ENCODE peak calls at places on chromosome 11, in seven cellular contexts. H is ovary, L is lung, R is neural progenitor cell, O is stomach, E is fibroblast of lung, D is pancreas. V is an unnamed sample. For H3K4me1, the result is how much of the 10 kb centered on the place peaks cover.

GRCh38 chr11:122241561-122241960 is 125.5 kb upstream of the BLID start:
- DNase-seq in H (no peak), E (no peak), O (no peak), D (no peak), L (no peak), R (no peak), V (no peak)

GRCh38 chr11:78460468-78460867 is 42.8 kb upstream of the GAB2 start:
- DNase-seq in H (no peak), R (no peak), O (no peak), E (peak), D (no peak), L (no peak), V (no peak)

GRCh38 chr11:121592708-121593107 is 139.9 kb upstream of the SORL1-AS1 start:
- DNase-seq in E (peak), O (no peak), R (no peak), H (no peak), L (no peak), D (no peak), V (no peak)

GRCh38 chr11:65126624-65127274 is 4.6 kb downstream of the MRPL49 start:
- DNase-seq in R (no peak), E (no peak), H (no peak), D (no peak), O (no peak), L (no peak), V (no peak)

GRCh38 chr11:31800398-31801265 is 10.5 kb downstream of the PAX6 start:
- DNase-seq in H (no peak), O (no peak), D (no peak), L (no peak), R (peak), E (no peak), V (no peak)

GRCh38 chr11:134611537-134611936 is 199.5 kb upstream of the B3GAT1 start:
- DNase-seq in D (no peak), E (no peak), O (no peak), L (no peak), H (no peak), R (no peak), V (no peak)

GRCh38 chr11:64356498-64357411 is 2.2 kb upstream of the RPS6KA4 start:
- DNase-seq in E (peak), L (no peak), H (no peak), D (peak), O (peak), R (peak), V (no peak)

GRCh38 chr11:94731921-94732601 is 36.1 kb upstream of the AMOTL1 start:
- DNase-seq in R (no peak), O (no peak), D (no peak), H (no peak), L (no peak), E (peak), V (no peak)

GRCh38 chr11:86743223-86744118 is 56.9 kb upstream of the PRSS23 start:
- DNase-seq in D (no peak), O (peak), E (peak), L (peak), R (no peak), H (no peak), V (no peak)

GRCh38 chr11:119727523-119728081 is 1.4 kb downstream of the NECTIN1 start:
- DNase-seq in D (peak), H (peak), L (no peak), O (peak), R (peak), E (no peak), V (peak)

GRCh38 chr11:90874971-90875370 is 652.1 kb upstream of the CHORDC1 start:
- DNase-seq in D (no peak), H (no peak), E (no peak), R (no peak), L (no peak), O (no peak), V (no peak)

GRCh38 chr11:65555693-65556231 is 2.4 kb downstream of the LTBP3 start:
- DNase-seq in R (no peak), E (peak), O (no peak), L (no peak), D (peak), H (no peak), V (no peak)

GRCh38 chr11:14954581-14954980 is 17.6 kb downstream of the CALCA start:
- DNase-seq in R (no peak), L (no peak), D (no peak), O (no peak), H (no peak), E (no peak), V (no peak)

GRCh38 chr11:128326791-128327190 is 260.6 kb downstream of the ETS1 start:
- DNase-seq in L (no peak), H (no peak), E (no peak), O (no peak), R (no peak), D (no peak), V (no peak)

GRCh38 chr11:118922745-118923627 is 2.7 kb downstream of the BCL9L start:
- DNase-seq in R (no peak), D (peak), O (no peak), H (peak), E (no peak), L (no peak), V (peak)

GRCh38 chr11:123304828-123305530 is 109.9 kb upstream of the CLMP start:
- DNase-seq in O (no peak), H (no peak), R (peak), L (peak), D (no peak), E (no peak), V (no peak)

GRCh38 chr11:110134120-110134519 is 40.9 kb downstream of the ZC3H12C start:
- DNase-seq in O (no peak), E (no peak), L (no peak), H (no peak), D (no peak), R (peak), V (no peak)

GRCh38 chr11:69151811-69152210 is 3.9 kb upstream of the SMIM38 start:
- DNase-seq in D (no peak), O (no peak), H (no peak), L (no peak), R (no peak), E (no peak), V (no peak)

GRCh38 chr11:44002191-44003093 is 45.3 kb upstream of the ACCSL start:
- DNase-seq in O (no peak), H (peak), R (no peak), E (no peak), D (no peak), L (no peak), V (no peak)

GRCh38 chr11:129703846-129704245 is 111.8 kb upstream of the TMEM45B start:
- DNase-seq in L (no peak), H (no peak), E (peak), R (no peak), O (no peak), D (no peak), V (no peak)

GRCh38 chr11:90476442-90477007 is 253.7 kb upstream of the CHORDC1 start:
- DNase-seq in O (peak), L (no peak), E (peak), H (no peak), D (no peak), R (peak), V (no peak)

GRCh38 chr11:47498149-47498548 is 49.2 kb upstream of the RAPSN start:
- DNase-seq in H (no peak), E (no peak), O (no peak), D (no peak), R (no peak), L (no peak), V (no peak)

GRCh38 chr11:12864316-12865156 is 144.6 kb upstream of the RASSF10 start:
- DNase-seq in L (no peak), R (peak), E (peak), H (no peak), O (peak), D (no peak), V (no peak)

GRCh38 chr11:73320786-73321325 is 12.8 kb downstream of the ARHGEF17 start:
- DNase-seq in R (no peak), L (no peak), H (no peak), O (no peak), D (no peak), E (peak), V (no peak)

GRCh38 chr11:7498193-7498592 is 12.9 kb downstream of the OLFML1 start:
- DNase-seq in L (no peak), O (no peak), E (no peak), H (no peak), D (no peak), R (no peak), V (no peak)

GRCh38 chr11:27395556-27396258 is 32.7 kb upstream of the CCDC34 start:
- DNase-seq in L (no peak), H (no peak), R (peak), O (peak), E (peak), D (no peak), V (no peak)

GRCh38 chr11:64407221-64407620 is 48.3 kb downstream of the RPS6KA4 start:
- DNase-seq in R (peak), D (no peak), L (no peak), O (no peak), H (no peak), E (no peak), V (no peak)

GRCh38 chr11:12281571-12282478 is 95.5 kb upstream of the PARVA start:
- DNase-seq in E (peak), H (peak), O (peak), R (peak), L (peak), D (peak), V (peak)

GRCh38 chr11:697028-697491 is 1.4 kb downstream of the TMEM80 start:
- DNase-seq in E (peak), H (no peak), L (no peak), R (no peak), D (no peak), O (no peak), V (no peak)

GRCh38 chr11:102276302-102277182 is 40.7 kb upstream of the BIRC3 start:
- DNase-seq in D (no peak), O (no peak), E (peak), R (no peak), L (no peak), H (no peak), V (no peak)

GRCh38 chr11:66126808-66127555 is 56.9 kb downstream of the PACS1 start:
- DNase-seq in R (no peak), L (peak), O (peak), E (peak), D (no peak), H (peak), V (peak)

GRCh38 chr11:96203567-96204365 is 139.2 kb downstream of the MAML2 start:
- DNase-seq in O (no peak), H (no peak), L (no peak), R (no peak), E (no peak), D (no peak), V (no peak)

GRCh38 chr11:131661137-131661536 is 290.7 kb downstream of the NTM start:
- DNase-seq in H (no peak), R (no peak), O (no peak), D (no peak), L (no peak), E (peak), V (no peak)

GRCh38 chr11:63918576-63919171 is 1.7 kb upstream of the RCOR2 start:
- DNase-seq in L (no peak), D (no peak), O (no peak), E (peak), H (no peak), R (peak), V (no peak)

GRCh38 chr11:30585067-30585891 is 874 bp downstream of the MPPED2 start:
- DNase-seq in L (no peak), E (no peak), D (peak), O (peak), R (peak), H (no peak), V (no peak)

GRCh38 chr11:115462004-115462541 is 42.1 kb downstream of the CADM1 start:
- DNase-seq in O (no peak), R (no peak), D (no peak), L (no peak), H (no peak), E (no peak), V (no peak)

GRCh38 chr11:115463606-115464005 is 40.6 kb downstream of the CADM1 start:
- DNase-seq in R (no peak), L (no peak), H (no peak), D (no peak), O (no peak), E (no peak), V (no peak)

GRCh38 chr11:115464269-115464668 is 39.9 kb downstream of the CADM1 start:
- DNase-seq in D (no peak), L (no peak), H (no peak), O (no peak), R (no peak), E (no peak), V (no peak)

GRCh38 chr11:115459563-115459962 is 44.7 kb downstream of the CADM1 start:
- DNase-seq in H (no peak), E (peak), L (no peak), O (no peak), R (no peak), D (no peak), V (no peak)

GRCh38 chr11:115462757-115463156 is 41.5 kb downstream of the CADM1 start:
- DNase-seq in D (no peak), L (no peak), H (no peak), R (no peak), E (no peak), O (no peak), V (no peak)
- H3K4me1 ChIP-seq in D (under half), L (under half), H (under half), R (under half), E (under half), O (under half), V (under half)

GRCh38 chr11:35013514-35014191 is 97.2 kb downstream of the PDHX start:
- DNase-seq in L (no peak), D (no peak), E (peak), O (no peak), R (peak), H (no peak), V (peak)
- H3K4me1 ChIP-seq in L (under half), D (under half), E (under half), O (under half), R (under half), H (under half), V (under half)

DNA sequence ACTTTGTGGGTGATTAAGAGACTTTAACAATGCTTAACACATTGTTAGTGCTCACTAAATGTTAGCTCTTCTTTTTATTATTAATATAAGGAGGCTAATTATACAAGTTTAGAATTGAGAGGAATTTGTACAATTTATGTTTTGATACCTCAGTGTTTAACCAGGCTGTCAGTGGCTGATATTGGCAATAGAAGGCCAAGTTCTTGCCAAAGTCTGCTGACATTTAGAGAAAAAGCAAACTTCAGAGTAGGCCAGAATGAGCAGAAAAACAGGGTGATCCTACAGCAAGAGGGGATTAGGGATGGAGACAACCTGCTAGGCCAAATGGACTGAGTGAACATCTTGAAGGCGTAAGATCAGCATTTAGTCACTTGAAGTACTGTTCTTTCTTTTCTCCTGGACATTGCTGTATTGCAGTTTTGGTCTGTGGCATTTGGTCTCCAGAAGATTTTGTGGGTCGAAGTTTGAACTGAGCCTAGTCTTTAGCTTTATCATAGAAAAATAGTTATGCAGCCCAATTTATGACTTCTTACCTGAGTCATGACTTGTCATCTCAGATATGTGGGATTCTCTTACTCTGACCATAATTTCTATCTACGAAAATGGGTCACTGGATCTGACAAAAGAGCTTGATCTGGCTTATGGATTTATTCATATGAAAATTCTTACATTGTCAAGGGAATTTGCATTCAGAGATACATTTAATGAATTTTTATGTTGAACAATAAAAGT is 9.0 kb downstream of the TRIM44 start:
- DNase-seq in R (no peak), D (no peak), L (no peak), E (no peak), H (no peak), O (no peak), V (no peak)
- H3K4me1 ChIP-seq in R (under half), D (under half), L (under half), E (under half), H (under half), O (half or more), V (under half)

DNA sequence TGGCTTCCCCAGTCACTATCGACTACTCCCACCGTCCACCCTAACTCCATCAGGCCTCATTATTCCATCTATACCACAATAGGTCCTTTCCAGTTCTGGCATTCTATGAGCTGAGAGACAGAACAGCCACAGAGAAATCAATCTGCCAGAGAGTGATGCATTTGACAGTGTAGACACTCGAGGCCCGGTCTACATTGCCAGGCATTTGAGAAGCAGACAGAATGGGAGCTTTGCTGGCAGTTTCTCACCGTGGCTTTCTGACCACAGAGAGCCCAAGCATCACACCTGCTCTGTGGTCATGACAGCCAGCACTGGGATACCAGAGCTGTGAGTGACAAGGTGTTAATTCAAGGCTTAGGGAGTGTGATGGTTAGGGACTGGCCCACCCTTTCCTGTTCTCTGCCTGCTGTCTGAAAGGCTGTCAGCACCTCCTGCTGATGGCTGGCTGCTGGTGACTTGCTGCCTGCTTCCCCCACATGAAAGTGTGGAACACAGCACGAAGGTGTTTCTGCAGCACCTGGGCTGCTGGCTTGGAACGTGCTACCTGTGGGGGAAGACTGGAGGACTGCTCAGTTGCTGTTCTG is 137.8 kb downstream of the KIRREL3 start:
- DNase-seq in O (no peak), L (no peak), R (peak), E (no peak), H (no peak), D (no peak), V (no peak)
- H3K4me1 ChIP-seq in O (under half), L (under half), R (under half), E (under half), H (under half), D (under half), V (under half)

GRCh38 chr11:10657308-10658271 is 36.0 kb downstream of the IRAG1 start:
- DNase-seq in O (no peak), E (peak), R (no peak), D (no peak), H (peak), L (no peak), V (no peak)

GRCh38 chr11:10655931-10656576 is 37.5 kb downstream of the IRAG1 start:
- DNase-seq in H (no peak), O (no peak), R (no peak), D (no peak), E (no peak), L (no peak), V (no peak)

GRCh38 chr11:10658621-10659338 is 34.8 kb downstream of the IRAG1 start:
- DNase-seq in E (no peak), R (no peak), L (no peak), O (no peak), H (no peak), D (no peak), V (no peak)

GRCh38 chr11:10660323-10660722 is 33.2 kb downstream of the IRAG1 start:
- DNase-seq in E (no peak), O (no peak), R (no peak), H (no peak), D (no peak), L (no peak), V (no peak)

DNA sequence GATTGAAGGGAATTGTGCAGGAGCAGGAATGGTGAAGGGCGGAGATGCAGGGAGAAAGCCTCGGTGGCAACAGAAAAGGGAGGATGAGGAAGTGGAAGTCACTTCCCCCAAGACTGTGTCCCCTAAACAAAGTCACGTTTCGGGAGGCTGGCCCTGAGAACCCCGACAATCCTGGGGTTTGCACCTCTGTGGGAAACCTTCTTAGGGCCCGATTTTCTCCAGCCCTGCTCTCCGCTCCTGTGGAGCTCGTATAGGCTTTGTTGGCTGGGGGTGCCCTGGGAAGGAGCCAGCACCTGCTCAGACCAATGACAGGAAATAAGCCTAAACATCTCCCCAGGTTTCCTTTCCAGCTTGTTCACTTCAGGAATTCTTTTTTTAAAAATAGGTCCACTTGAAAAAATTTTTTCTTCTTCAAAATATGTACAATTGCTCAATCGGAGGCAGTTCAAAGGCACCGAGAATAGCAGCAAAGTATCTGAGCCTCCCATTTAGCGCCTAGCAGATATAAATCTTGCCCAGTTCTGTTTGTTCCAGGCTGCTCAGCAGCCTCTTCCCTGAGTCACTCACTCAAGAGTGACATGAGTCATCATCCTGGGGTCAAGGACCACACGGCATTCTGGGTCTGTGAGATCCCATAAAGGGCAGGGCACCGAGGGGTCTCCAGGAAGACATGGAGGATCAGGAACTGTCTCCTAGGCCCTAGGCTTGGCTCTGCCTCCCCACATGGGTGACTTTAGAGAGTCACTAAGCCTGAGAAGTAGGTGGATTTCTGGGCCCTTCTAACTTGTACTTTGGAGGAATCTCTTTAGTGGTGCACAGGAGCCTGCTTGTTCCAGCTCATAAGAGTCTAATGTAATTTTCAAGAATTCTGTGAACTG is 34.0 kb downstream of the IRAG1 start:
- DNase-seq in L (peak), H (peak), O (no peak), E (peak), D (no peak), R (no peak), V (no peak)
- H3K4me1 ChIP-seq in L (under half), H (under half), O (half or more), E (under half), D (under half), R (under half), V (under half)

DNA sequence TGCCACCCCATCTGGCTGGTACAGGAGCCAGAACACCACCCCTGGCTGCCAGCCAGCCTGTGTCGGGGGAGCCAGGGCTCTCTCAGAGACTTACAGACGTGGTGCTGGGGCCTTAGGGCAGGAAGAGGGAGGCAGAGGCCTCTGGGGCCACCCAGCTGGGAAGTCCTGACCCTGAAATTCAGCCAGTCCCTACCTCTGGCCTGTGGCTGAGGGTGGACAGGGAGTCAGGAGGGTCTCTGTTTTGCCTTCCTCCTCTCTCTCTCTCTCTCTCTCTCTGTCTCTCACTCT is 52.5 kb upstream of the CDON start:
- DNase-seq in R (no peak), H (no peak), D (peak), L (peak), E (peak), O (peak), V (no peak)
- H3K4me1 ChIP-seq in R (under half), H (under half), D (under half), L (under half), E (under half), O (half or more), V (under half)

GRCh38 chr11:2395211-2395730 is 5.3 kb upstream of the TSSC4 start:
- DNase-seq in H (no peak), O (no peak), E (no peak), D (no peak), L (no peak), R (no peak), V (no peak)
- H3K4me1 ChIP-seq in H (under half), O (half or more), E (under half), D (under half), L (under half), R (under half), V (under half)